ENCODE peak calls at places on chromosome 4, in ten cellular contexts. R, J, V, I, O, Z, S, G, C and X are unnamed samples.

GRCh38 chr4:99586322-99586721 is 11.7 kb downstream of the MTTP start:
- DNase-seq in I (no peak), S (no peak), Z (no peak), J (no peak), R (no peak), O (no peak), G (no peak), C (no peak), V (no peak), X (no peak)

GRCh38 chr4:21979196-21979595 is 30.6 kb upstream of the KCNIP4 start:
- DNase-seq in J (no peak), R (no peak), I (no peak), S (no peak), G (no peak), V (no peak), C (no peak), O (no peak), Z (no peak), X (no peak)

GRCh38 chr4:1767058-1767769 is 25.9 kb upstream of the FGFR3 start:
- DNase-seq in Z (no peak), G (peak; percentile 51), C (peak; percentile 50), I (no peak), V (peak; percentile 37), R (no peak), J (no peak), O (no peak), S (peak; percentile 69), X (peak; percentile 41)

GRCh38 chr4:29553842-29554241 is 1166.3 kb upstream of the PCDH7 start:
- DNase-seq in S (no peak), J (no peak), Z (no peak), G (no peak), I (no peak), O (no peak), C (no peak), V (no peak), R (no peak), X (no peak)

GRCh38 chr4:24742335-24742734 is 53.0 kb upstream of the SOD3 start:
- DNase-seq in I (no peak), R (no peak), Z (no peak), O (no peak), V (no peak), G (no peak), J (no peak), S (no peak), C (no peak), X (no peak)

GRCh38 chr4:122542411-122543236 is 78.2 kb downstream of the IL21 start:
- DNase-seq in Z (peak; percentile 35), G (no peak), C (no peak), V (peak; percentile 70), R (no peak), I (no peak), J (no peak), S (no peak), O (no peak), X (no peak)

GRCh38 chr4:47704693-47705325 is 133.1 kb downstream of the CORIN start:
- DNase-seq in G (peak; percentile 36), O (peak; percentile 69), S (peak; percentile 70), Z (peak; percentile 15), V (peak; percentile 81), R (no peak), I (no peak), C (peak; percentile 83), J (no peak), X (peak; percentile 42)

GRCh38 chr4:113979157-113979972 is at the start of gene ARSJ:
- DNase-seq in R (no peak), Z (peak; percentile 17), S (peak; percentile 69), V (peak; percentile 91), O (no peak), J (peak; percentile 42), G (peak; percentile 55), C (peak; percentile 73), I (no peak), X (peak; percentile 37)

GRCh38 chr4:188986271-188986689 is 847.0 kb downstream of the TRIML1 start:
- DNase-seq in O (no peak), I (no peak), R (no peak), S (no peak), J (peak; percentile 13), G (no peak), Z (no peak), C (no peak), V (peak; percentile 76), X (no peak)

GRCh38 chr4:109298279-109299010 is 4.0 kb downstream of the COL25A1 start:
- DNase-seq in V (peak; percentile 37), Z (no peak), O (no peak), C (peak; percentile 20), G (no peak), I (no peak), S (no peak), R (no peak), J (no peak), X (peak; percentile 14)

GRCh38 chr4:122857160-122857559 is 30.5 kb downstream of the FGF2 start:
- DNase-seq in O (no peak), I (no peak), V (no peak), Z (no peak), J (no peak), G (no peak), C (no peak), S (no peak), R (no peak), X (no peak)

GRCh38 chr4:10077492-10078335 is 38.9 kb downstream of the WDR1 start:
- DNase-seq in R (no peak), J (no peak), V (peak; percentile 36), I (no peak), C (no peak), G (no peak), S (no peak), Z (peak; percentile 13), O (no peak), X (no peak)

GRCh38 chr4:82428969-82429727 is 1.1 kb downstream of the HNRNPDL start:
- DNase-seq in C (peak; percentile 93), Z (peak; percentile 95), J (peak; percentile 57), S (peak; percentile 92), V (peak; percentile 97), I (peak; percentile 90), O (peak; percentile 89), G (peak; percentile 93), R (peak; percentile 77), X (peak; percentile 92)

DNA sequence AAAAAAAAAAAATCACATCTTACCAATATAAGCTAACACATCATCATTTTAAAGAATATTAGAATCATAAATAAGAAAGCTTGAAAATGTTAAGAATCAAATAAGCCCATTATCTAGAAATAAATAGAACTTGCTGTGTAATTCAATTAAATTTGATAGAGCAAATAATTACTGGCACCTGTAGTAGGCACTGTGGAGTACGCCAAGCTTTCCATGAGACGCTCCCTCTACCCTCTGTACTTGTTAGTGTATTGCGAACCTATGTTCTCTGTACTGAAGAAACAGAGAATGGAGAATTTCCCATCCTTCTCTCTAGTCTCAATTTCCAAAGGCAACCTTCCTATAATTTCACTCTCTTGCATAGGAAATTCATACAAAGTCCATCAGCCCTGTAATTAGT is 61.7 kb upstream of the HAND2 start:
- DNase-seq in Z (no peak), J (no peak), R (no peak), G (no peak), C (no peak), I (no peak), S (no peak), O (no peak), V (no peak), X (no peak)
- TF ChIP-seq CTCF in Z (no peak), J (no peak), R (no peak), G (no peak), C (no peak), I (no peak), S (peak; percentile 65), O (no peak), V (no peak), X (no peak)

DNA sequence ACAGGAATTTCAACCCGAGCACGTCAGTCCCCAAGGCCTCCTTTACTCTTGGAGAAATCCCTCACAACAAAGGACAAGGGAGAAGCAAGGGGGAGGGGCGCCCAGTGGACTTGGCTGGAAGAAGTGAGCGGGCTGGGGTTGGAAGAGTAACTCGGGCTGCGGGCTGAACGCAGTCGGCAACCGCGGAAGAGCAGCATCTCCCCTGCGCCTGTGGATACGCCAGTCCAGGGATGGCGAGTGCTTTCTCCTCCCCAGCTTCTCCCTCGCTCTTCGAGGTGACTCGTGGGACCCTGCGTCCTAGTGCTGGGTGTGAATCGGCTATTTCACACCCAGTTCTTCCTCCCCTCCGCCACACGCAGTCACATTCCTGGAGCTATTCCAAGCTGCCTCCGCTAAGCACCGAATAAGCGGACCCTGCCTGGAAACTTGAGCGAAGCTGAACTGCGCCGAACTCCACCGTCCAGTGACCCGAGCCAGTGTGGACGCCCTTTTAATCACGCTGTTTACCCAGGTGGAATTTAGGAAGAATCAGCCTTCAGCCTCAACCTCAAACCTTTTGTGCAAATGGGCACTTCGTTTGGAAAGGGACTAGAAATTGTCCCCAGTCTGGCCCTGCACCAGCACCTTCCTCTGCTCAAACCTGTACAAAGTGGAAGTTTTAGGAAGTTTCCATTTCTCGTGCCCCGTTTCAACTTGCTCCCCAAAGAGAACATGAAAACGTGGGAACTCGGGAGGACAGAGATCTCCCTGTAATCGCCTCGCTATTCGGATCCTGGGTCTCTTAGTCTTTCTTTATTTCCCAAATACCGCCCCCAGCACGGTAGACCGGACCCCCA is 64.3 kb upstream of the WDR17 start:
- DNase-seq in O (no peak), G (peak; percentile 72), I (no peak), V (peak; percentile 46), J (peak; percentile 5), R (no peak), Z (peak; percentile 10), C (peak; percentile 68), S (peak; percentile 90), X (peak; percentile 51)
- TF ChIP-seq CTCF in O (no peak), G (no peak), I (no peak), V (no peak), J (no peak), R (no peak), Z (no peak), C (no peak), S (no peak), X (no peak)

DNA sequence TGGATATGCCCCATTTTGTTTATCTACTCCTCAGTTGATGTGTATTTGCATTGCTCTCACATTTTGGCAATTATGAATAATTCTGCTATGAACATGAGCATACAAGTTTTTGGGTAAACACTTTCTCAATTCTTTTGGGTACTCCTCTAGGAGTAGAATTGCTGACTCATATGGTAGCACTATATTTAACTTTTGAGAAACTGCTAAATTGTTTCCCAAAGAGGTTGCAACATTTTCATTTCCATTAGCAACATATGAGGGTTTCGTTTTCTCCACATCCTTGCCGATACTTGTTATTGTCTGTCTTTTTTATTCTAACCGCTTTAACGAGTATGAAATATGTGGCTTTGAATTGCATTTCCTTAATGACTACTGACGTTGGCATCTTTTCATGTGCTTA is 185.4 kb downstream of the TSPAN5 start:
- DNase-seq in J (no peak), O (no peak), G (no peak), S (no peak), I (no peak), V (no peak), R (no peak), Z (no peak), C (no peak), X (no peak)
- TF ChIP-seq CTCF in J (no peak), O (no peak), G (no peak), S (no peak), I (no peak), V (no peak), R (no peak), Z (no peak), C (no peak), X (no peak)

DNA sequence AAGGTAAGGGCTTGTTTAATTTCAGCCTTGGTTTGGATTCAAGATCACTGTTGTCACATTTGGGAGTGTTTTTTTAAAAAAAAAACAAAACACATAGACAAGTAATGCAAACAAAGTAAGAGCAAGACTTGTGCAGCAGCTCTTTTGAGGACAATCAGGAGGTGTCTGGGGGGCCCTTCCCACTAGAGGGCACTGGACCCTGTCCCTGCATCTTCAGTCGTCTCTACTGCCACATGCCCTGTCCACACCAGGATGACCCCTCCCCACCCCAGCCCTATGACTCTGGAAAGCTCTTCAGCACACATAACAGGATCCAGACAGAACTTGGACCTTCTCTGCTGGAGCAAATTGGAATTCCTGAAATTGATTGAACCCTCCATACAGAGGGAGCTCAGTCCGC is 71.0 kb downstream of the USP46 start:
- DNase-seq in C (peak; percentile 66), R (no peak), S (peak; percentile 73), I (no peak), V (peak; percentile 24), Z (peak; percentile 43), O (no peak), J (no peak), G (peak; percentile 12), X (peak; percentile 21)
- TF ChIP-seq CTCF in C (peak; percentile 53), R (no peak), S (peak; percentile 76), I (no peak), V (peak; percentile 49), Z (peak; percentile 46), O (peak; percentile 29), J (peak; percentile 31), G (peak; percentile 51), X (peak; percentile 26)